ENCODE peak calls at places on chromosome 7, in four cellular contexts. One of them, this sample, is unnamed.

GRCh38 chr7:155204744-155205367 is 92.8 kb upstream of the INSIG1 start:
- DNase-seq in HepG2: no peak
- DNase-seq in IMR-90: no peak
- DNase-seq in K562: no peak
- DNase-seq in this sample: no peak

GRCh38 chr7:33054261-33054964 is 8.2 kb downstream of the NT5C3A start:
- DNase-seq in HepG2: no peak
- DNase-seq in IMR-90: peak; percentile 39
- DNase-seq in K562: peak; percentile 22
- DNase-seq in this sample: no peak

GRCh38 chr7:46600340-46600739 is 679.3 kb upstream of the IGFBP3 start:
- DNase-seq in HepG2: no peak
- DNase-seq in IMR-90: peak; percentile 55
- DNase-seq in K562: no peak
- DNase-seq in this sample: no peak

GRCh38 chr7:132100981-132101380 is 475.3 kb downstream of the PLXNA4 start:
- DNase-seq in HepG2: no peak
- DNase-seq in IMR-90: no peak
- DNase-seq in K562: no peak
- DNase-seq in this sample: no peak

GRCh38 chr7:36287371-36288241 is 102.1 kb upstream of the ANLN start:
- DNase-seq in HepG2: peak; percentile 91
- DNase-seq in IMR-90: no peak
- DNase-seq in K562: no peak
- DNase-seq in this sample: peak; percentile 57

GRCh38 chr7:143382126-143382790 is 1.1 kb downstream of the ZYX start:
- DNase-seq in HepG2: no peak
- DNase-seq in IMR-90: no peak
- DNase-seq in K562: no peak
- DNase-seq in this sample: no peak

GRCh38 chr7:113175525-113176097 is 57.3 kb upstream of the SMIM30 start:
- DNase-seq in HepG2: no peak
- DNase-seq in IMR-90: peak; percentile 22
- DNase-seq in K562: no peak
- DNase-seq in this sample: no peak

GRCh38 chr7:5423844-5424688 is 432 bp upstream of the TNRC18 start:
- DNase-seq in HepG2: peak; percentile 95
- DNase-seq in IMR-90: peak; percentile 99
- DNase-seq in K562: peak; percentile 97
- DNase-seq in this sample: peak; percentile 98

GRCh38 chr7:41785840-41786239 is 83.0 kb upstream of the INHBA start:
- DNase-seq in HepG2: no peak
- DNase-seq in IMR-90: no peak
- DNase-seq in K562: no peak
- DNase-seq in this sample: no peak

GRCh38 chr7:106068986-106069385 is 43.1 kb downstream of the SYPL1 start:
- DNase-seq in HepG2: no peak
- DNase-seq in IMR-90: no peak
- DNase-seq in K562: no peak
- DNase-seq in this sample: no peak

GRCh38 chr7:27202741-27203134 is 2.8 kb upstream of the HOXA13 start:
- DNase-seq in HepG2: no peak
- DNase-seq in IMR-90: no peak
- DNase-seq in K562: no peak
- DNase-seq in this sample: no peak

GRCh38 chr7:117597755-117598154 is 117.9 kb downstream of the CFTR start:
- DNase-seq in HepG2: no peak
- DNase-seq in IMR-90: no peak
- DNase-seq in K562: no peak
- DNase-seq in this sample: no peak

GRCh38 chr7:13181221-13181620 is 493.8 kb downstream of the ARL4A start:
- DNase-seq in HepG2: no peak
- DNase-seq in IMR-90: peak; percentile 16
- DNase-seq in K562: no peak
- DNase-seq in this sample: peak; percentile 2

GRCh38 chr7:108413782-108414492 is 42.3 kb downstream of the NRCAM start:
- DNase-seq in HepG2: no peak
- DNase-seq in IMR-90: peak; percentile 5
- DNase-seq in K562: no peak
- DNase-seq in this sample: peak; percentile 59

GRCh38 chr7:4725014-4725951 is 43.2 kb downstream of the FOXK1 start:
- DNase-seq in HepG2: peak; percentile 74
- DNase-seq in IMR-90: peak; percentile 95
- DNase-seq in K562: no peak
- DNase-seq in this sample: peak; percentile 71

GRCh38 chr7:94274828-94275227 is 119.9 kb upstream of the COL1A2 start:
- DNase-seq in HepG2: no peak
- DNase-seq in IMR-90: no peak
- DNase-seq in K562: no peak
- DNase-seq in this sample: no peak

GRCh38 chr7:26293569-26294308 is 2.1 kb downstream of the SNX10 start:
- DNase-seq in HepG2: no peak
- DNase-seq in IMR-90: no peak
- DNase-seq in K562: no peak
- DNase-seq in this sample: no peak

GRCh38 chr7:133807610-133808543 is 319.3 kb upstream of the LRGUK start:
- DNase-seq in HepG2: no peak
- DNase-seq in IMR-90: no peak
- DNase-seq in K562: no peak
- DNase-seq in this sample: no peak

GRCh38 chr7:105219771-105220160 is 169.0 kb downstream of the SRPK2 start:
- DNase-seq in HepG2: no peak
- DNase-seq in IMR-90: peak; percentile 85
- DNase-seq in K562: no peak
- DNase-seq in this sample: no peak

GRCh38 chr7:114653391-114654088 is 238.9 kb downstream of the FOXP2 start:
- DNase-seq in HepG2: no peak
- DNase-seq in IMR-90: peak; percentile 5
- DNase-seq in K562: no peak
- DNase-seq in this sample: no peak

GRCh38 chr7:78063758-78064157 is 265.2 kb downstream of the PHTF2 start:
- DNase-seq in HepG2: no peak
- DNase-seq in IMR-90: peak; percentile 75
- DNase-seq in K562: no peak
- DNase-seq in this sample: no peak

GRCh38 chr7:68279827-68280400 is 1283.3 kb downstream of the TYW1 start:
- DNase-seq in HepG2: no peak
- DNase-seq in IMR-90: no peak
- DNase-seq in K562: no peak
- DNase-seq in this sample: no peak

GRCh38 chr7:6554848-6555247 is 3.6 kb upstream of the GRID2IP start:
- DNase-seq in HepG2: no peak
- DNase-seq in IMR-90: no peak
- DNase-seq in K562: no peak
- DNase-seq in this sample: no peak

GRCh38 chr7:151167197-151167911 is at the start of gene GBX1:
- DNase-seq in HepG2: no peak
- DNase-seq in IMR-90: no peak
- DNase-seq in K562: peak; percentile 51
- DNase-seq in this sample: peak; percentile 57

GRCh38 chr7:151168787-151169162 is 1.3 kb upstream of the GBX1 start:
- DNase-seq in HepG2: no peak
- DNase-seq in IMR-90: no peak
- DNase-seq in K562: no peak
- DNase-seq in this sample: no peak

GRCh38 chr7:151172273-151173141 is 5.0 kb upstream of the GBX1 start:
- DNase-seq in HepG2: peak; percentile 53
- DNase-seq in IMR-90: peak; percentile 50
- DNase-seq in K562: peak; percentile 93
- DNase-seq in this sample: peak; percentile 61

GRCh38 chr7:151166629-151167196 is 781 bp downstream of the GBX1 start:
- DNase-seq in HepG2: no peak
- DNase-seq in IMR-90: no peak
- DNase-seq in K562: no peak
- DNase-seq in this sample: no peak

DNA sequence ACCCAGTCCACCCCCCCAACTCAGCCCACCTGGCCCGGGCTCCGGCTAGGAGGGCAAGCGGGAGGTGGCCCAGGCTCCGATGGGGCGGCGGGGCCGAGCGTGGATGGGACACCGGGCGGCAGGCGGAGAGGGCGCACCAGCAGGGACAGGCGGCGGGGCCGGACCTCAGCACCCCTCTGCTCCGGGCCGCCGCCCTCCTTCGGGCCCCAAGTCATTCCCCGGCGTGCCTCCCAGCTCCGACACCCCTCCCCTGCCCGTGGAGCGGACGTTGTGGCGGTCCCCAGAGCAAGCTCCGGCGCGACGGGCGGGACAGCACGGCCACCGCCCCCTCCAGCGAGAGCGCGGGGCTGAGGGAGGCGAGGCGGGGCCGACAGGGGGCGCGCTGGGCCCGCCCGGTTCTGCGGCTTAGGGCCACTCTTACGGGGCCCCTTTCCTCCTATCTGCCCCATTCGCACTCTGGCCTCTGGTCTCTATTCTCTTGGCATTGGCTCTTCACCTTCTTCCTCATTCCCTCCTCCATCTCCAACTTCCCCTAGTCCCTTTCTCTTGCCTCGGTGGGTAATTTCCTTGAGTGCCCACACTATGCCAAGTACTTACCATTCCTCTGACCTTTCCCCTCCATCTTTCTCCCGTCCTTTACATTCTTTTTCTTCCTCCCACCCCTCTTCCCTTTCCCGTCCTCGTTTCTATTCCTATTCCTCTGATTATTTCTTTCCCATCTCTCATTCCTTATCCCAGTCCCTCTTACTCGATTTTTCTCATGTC is 710 bp upstream of the GBX1 start:
- DNase-seq in HepG2: no peak
- DNase-seq in IMR-90: no peak
- DNase-seq in K562: peak; percentile 92
- DNase-seq in this sample: peak; percentile 47
- TF ChIP-seq MAZ in HepG2: peak; percentile 32
- TF ChIP-seq MAZ in IMR-90: no peak
- TF ChIP-seq MAZ in K562: peak; percentile 93
- TF ChIP-seq MAZ in this sample: no peak

GRCh38 chr7:81672872-81673271 is 97.0 kb downstream of the HGF start:
- DNase-seq in HepG2: no peak
- DNase-seq in IMR-90: no peak
- DNase-seq in K562: no peak
- DNase-seq in this sample: no peak
- TF ChIP-seq MAZ in HepG2: no peak
- TF ChIP-seq MAZ in IMR-90: no peak
- TF ChIP-seq MAZ in K562: no peak
- TF ChIP-seq MAZ in this sample: no peak

GRCh38 chr7:45153238-45153637 is 4.4 kb upstream of the RAMP3 start:
- DNase-seq in HepG2: no peak
- DNase-seq in IMR-90: peak; percentile 4
- DNase-seq in K562: peak; percentile 40
- DNase-seq in this sample: peak; percentile 20

GRCh38 chr7:45150199-45150598 is 7.4 kb upstream of the RAMP3 start:
- DNase-seq in HepG2: no peak
- DNase-seq in IMR-90: no peak
- DNase-seq in K562: no peak
- DNase-seq in this sample: no peak

GRCh38 chr7:45149606-45150005 is 8.0 kb upstream of the RAMP3 start:
- DNase-seq in HepG2: no peak
- DNase-seq in IMR-90: no peak
- DNase-seq in K562: no peak
- DNase-seq in this sample: no peak

GRCh38 chr7:45151967-45152366 is 5.6 kb upstream of the RAMP3 start:
- DNase-seq in HepG2: no peak
- DNase-seq in IMR-90: no peak
- DNase-seq in K562: no peak
- DNase-seq in this sample: no peak

GRCh38 chr7:45151131-45151684 is 6.4 kb upstream of the RAMP3 start:
- DNase-seq in HepG2: no peak
- DNase-seq in IMR-90: no peak
- DNase-seq in K562: no peak
- DNase-seq in this sample: no peak
- TF ChIP-seq MAZ in HepG2: no peak
- TF ChIP-seq MAZ in IMR-90: no peak
- TF ChIP-seq MAZ in K562: no peak
- TF ChIP-seq MAZ in this sample: no peak

DNA sequence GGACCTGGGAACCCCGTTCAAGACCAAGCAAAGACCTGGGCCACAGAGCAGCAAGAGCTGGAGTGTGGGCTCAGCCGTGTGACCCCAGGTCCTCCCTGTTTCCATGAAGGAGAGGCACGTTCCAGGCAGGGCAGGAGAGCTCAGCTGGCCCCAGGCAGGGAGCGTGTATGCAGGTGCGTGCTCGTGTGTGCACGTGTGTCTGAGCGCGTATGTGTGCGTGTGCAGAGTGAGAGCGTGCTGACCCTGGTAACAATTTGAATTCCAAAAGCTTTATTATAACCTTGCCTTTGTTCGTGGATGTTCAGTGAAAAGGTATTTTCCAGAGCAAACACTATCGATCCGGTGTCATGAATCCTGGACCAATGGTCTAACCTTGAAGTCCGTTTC is 54.6 kb downstream of the FOXL3 start:
- DNase-seq in HepG2: no peak
- DNase-seq in IMR-90: no peak
- DNase-seq in K562: no peak
- DNase-seq in this sample: no peak
- TF ChIP-seq MAZ in HepG2: no peak
- TF ChIP-seq MAZ in IMR-90: no peak
- TF ChIP-seq MAZ in K562: no peak
- TF ChIP-seq MAZ in this sample: no peak

GRCh38 chr7:30922596-30922995 is 10.9 kb downstream of the AQP1 start:
- DNase-seq in HepG2: no peak
- DNase-seq in IMR-90: no peak
- DNase-seq in K562: no peak
- DNase-seq in this sample: no peak
- TF ChIP-seq MAZ in HepG2: no peak
- TF ChIP-seq MAZ in IMR-90: no peak
- TF ChIP-seq MAZ in K562: no peak
- TF ChIP-seq MAZ in this sample: no peak

GRCh38 chr7:156472267-156472666 is 168.3 kb upstream of the RNF32 start:
- DNase-seq in HepG2: no peak
- DNase-seq in IMR-90: no peak
- DNase-seq in K562: no peak
- DNase-seq in this sample: no peak
- TF ChIP-seq MAZ in HepG2: no peak
- TF ChIP-seq MAZ in IMR-90: no peak
- TF ChIP-seq MAZ in K562: no peak
- TF ChIP-seq MAZ in this sample: no peak

GRCh38 chr7:158452331-158452730 is 135.3 kb downstream of the PTPRN2 start:
- DNase-seq in HepG2: no peak
- DNase-seq in IMR-90: no peak
- DNase-seq in K562: no peak
- DNase-seq in this sample: no peak
- TF ChIP-seq MAZ in HepG2: no peak
- TF ChIP-seq MAZ in IMR-90: no peak
- TF ChIP-seq MAZ in K562: no peak
- TF ChIP-seq MAZ in this sample: no peak

GRCh38 chr7:116227678-116228239 is 17.4 kb downstream of the TES start:
- DNase-seq in HepG2: no peak
- DNase-seq in IMR-90: peak; percentile 94
- DNase-seq in K562: no peak
- DNase-seq in this sample: no peak
- TF ChIP-seq MAZ in HepG2: no peak
- TF ChIP-seq MAZ in IMR-90: no peak
- TF ChIP-seq MAZ in K562: no peak
- TF ChIP-seq MAZ in this sample: no peak

DNA sequence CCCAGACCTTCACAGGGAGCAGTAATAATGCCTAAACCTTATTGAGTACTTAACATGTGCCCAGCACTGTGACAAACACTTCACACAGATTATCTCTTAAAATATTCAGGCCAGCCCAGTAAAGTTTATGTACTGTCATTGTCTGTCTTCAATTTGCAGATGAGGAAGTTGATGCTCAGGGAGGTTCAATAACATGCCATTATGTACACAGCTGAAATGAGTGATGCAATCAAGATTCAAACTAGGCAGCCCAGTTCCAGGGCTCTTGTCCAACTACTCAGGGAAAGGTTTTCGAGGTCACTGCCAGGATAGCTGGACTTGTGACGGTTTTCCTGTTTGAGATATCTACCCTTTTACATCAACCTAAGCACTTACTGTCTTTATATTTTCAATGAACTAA is 56.1 kb downstream of the AUTS2 start:
- DNase-seq in HepG2: no peak
- DNase-seq in IMR-90: no peak
- DNase-seq in K562: no peak
- DNase-seq in this sample: no peak
- TF ChIP-seq MAZ in HepG2: no peak
- TF ChIP-seq MAZ in IMR-90: no peak
- TF ChIP-seq MAZ in K562: no peak
- TF ChIP-seq MAZ in this sample: no peak

This sample was measured in A549.